ENCODE peak calls at places on chromosomes 5 and 9, in seven cellular contexts. T is right atrium auricular region, C is colonic mucosa, G is cardiac muscle cell, E is heart right ventricle, M is pancreas, F is lower lobe of right lung. V is an unnamed sample.

GRCh38 chr5:142015781-142016533 is 3.1 kb upstream of the GNPDA1 start:
- DNase-seq in T (no peak), C (peak; percentile 33), G (peak; percentile 17), E (no peak), M (no peak), F (no peak), V (no peak)

GRCh38 chr9:37449877-37450632 is 15.2 kb downstream of the ZBTB5 start:
- DNase-seq in T (no peak), C (no peak), G (no peak), E (no peak), M (no peak), F (no peak), V (peak; percentile 14)

GRCh38 chr9:37421914-37422288 is 595 bp upstream of the GRHPR start:
- DNase-seq in T (no peak), C (no peak), G (no peak), E (no peak), M (no peak), F (peak; percentile 71), V (peak; percentile 92)

GRCh38 chr5:71887680-71888079 is 168.6 kb downstream of the CARTPT start:
- DNase-seq in T (no peak), C (no peak), G (peak; percentile 90), E (no peak), M (no peak), F (no peak), V (no peak)

GRCh38 chr5:1320436-1321344 is 24.2 kb downstream of the CLPTM1L start:
- DNase-seq in T (no peak), C (no peak), G (no peak), E (no peak), M (peak; percentile 8), F (no peak), V (no peak)

GRCh38 chr9:126119731-126120130 is 206.9 kb upstream of the MVB12B start:
- DNase-seq in T (no peak), C (no peak), G (no peak), E (no peak), M (no peak), F (no peak), V (no peak)

GRCh38 chr5:178674334-178674733 is 47.5 kb upstream of the CLK4 start:
- DNase-seq in T (no peak), C (no peak), G (peak; percentile 8), E (no peak), M (no peak), F (no peak), V (no peak)

GRCh38 chr9:137314561-137315560 is 12.8 kb upstream of the NRARP start:
- DNase-seq in T (no peak), C (no peak), G (no peak), E (peak; percentile 34), M (peak; percentile 46), F (no peak), V (peak; percentile 57)

GRCh38 chr5:103703617-103704016 is 141.0 kb upstream of the NUDT12 start:
- DNase-seq in T (no peak), C (no peak), G (no peak), E (no peak), M (no peak), F (no peak), V (no peak)

GRCh38 chr9:83511051-83511450 is 27.1 kb downstream of the FRMD3 start:
- DNase-seq in T (no peak), C (no peak), G (peak; percentile 17), E (no peak), M (no peak), F (no peak), V (no peak)

GRCh38 chr5:135822286-135822685 is 12.2 kb upstream of the SLC25A48 start:
- DNase-seq in T (no peak), C (no peak), G (no peak), E (no peak), M (no peak), F (no peak), V (no peak)

GRCh38 chr9:109735796-109736195 is 44.2 kb upstream of the PALM2AKAP2 start:
- DNase-seq in T (no peak), C (no peak), G (peak; percentile 60), E (no peak), M (no peak), F (no peak), V (no peak)

GRCh38 chr5:169225830-169226356 is 75.0 kb downstream of the SLIT3 start:
- DNase-seq in T (no peak), C (no peak), G (no peak), E (no peak), M (no peak), F (no peak), V (no peak)

GRCh38 chr5:178439411-178440162 is 150.6 kb downstream of the COL23A1 start:
- DNase-seq in T (no peak), C (no peak), G (no peak), E (no peak), M (no peak), F (no peak), V (no peak)

GRCh38 chr5:141003026-141003425 is 36.8 kb downstream of the PCDHAC2 start:
- DNase-seq in T (no peak), C (no peak), G (no peak), E (no peak), M (no peak), F (no peak), V (no peak)

GRCh38 chr5:2015116-2015848 is 132.6 kb upstream of the IRX4 start:
- DNase-seq in T (no peak), C (no peak), G (no peak), E (no peak), M (no peak), F (no peak), V (no peak)

GRCh38 chr5:94849324-94849723 is 230.9 kb downstream of the SLF1 start:
- DNase-seq in T (no peak), C (no peak), G (no peak), E (no peak), M (no peak), F (no peak), V (no peak)

GRCh38 chr5:126390056-126390455 is 33.2 kb upstream of the GRAMD2B start:
- DNase-seq in T (no peak), C (no peak), G (no peak), E (no peak), M (no peak), F (no peak), V (no peak)

GRCh38 chr5:142734904-142735190 is 35.3 kb upstream of the ARHGAP26 start:
- DNase-seq in T (no peak), C (no peak), G (no peak), E (no peak), M (no peak), F (no peak), V (no peak)

GRCh38 chr9:35516481-35516880 is 26.6 kb downstream of the RUSC2 start:
- DNase-seq in T (no peak), C (no peak), G (peak; percentile 75), E (no peak), M (no peak), F (no peak), V (no peak)

GRCh38 chr5:6765612-6766525 is 52.6 kb downstream of the TENT4A start:
- DNase-seq in T (peak; percentile 71), C (peak; percentile 89), G (peak; percentile 83), E (peak; percentile 71), M (peak; percentile 77), F (peak; percentile 83), V (peak; percentile 60)

GRCh38 chr9:137456864-137457405 is 2.2 kb downstream of the NSMF start:
- DNase-seq in T (no peak), C (no peak), G (no peak), E (no peak), M (no peak), F (peak; percentile 40), V (peak; percentile 45)

GRCh38 chr5:65791721-65792698 is 70.0 kb downstream of the NLN start:
- DNase-seq in T (no peak), C (no peak), G (no peak), E (no peak), M (no peak), F (no peak), V (no peak)

GRCh38 chr9:87097238-87097637 is 149.9 kb upstream of the GAS1 start:
- DNase-seq in T (no peak), C (no peak), G (no peak), E (no peak), M (no peak), F (no peak), V (no peak)

GRCh38 chr5:123092696-123093095 is 3.7 kb downstream of the PRDM6 start:
- DNase-seq in T (no peak), C (no peak), G (no peak), E (no peak), M (no peak), F (no peak), V (no peak)

GRCh38 chr9:127524373-127524772 is 73.1 kb downstream of the LRSAM1 start:
- DNase-seq in T (no peak), C (no peak), G (peak; percentile 61), E (no peak), M (no peak), F (no peak), V (no peak)

GRCh38 chr5:92641031-92641962 is 939.7 kb downstream of the NR2F1-AS1 start:
- DNase-seq in T (no peak), C (peak; percentile 28), G (peak; percentile 80), E (no peak), M (peak; percentile 37), F (no peak), V (peak; percentile 65)

GRCh38 chr5:132877466-132877865 is 4.0 kb downstream of the LEAP2 start:
- DNase-seq in T (no peak), C (no peak), G (no peak), E (no peak), M (no peak), F (no peak), V (no peak)

GRCh38 chr9:37994639-37995347 is 74.2 kb downstream of the SHB start:
- DNase-seq in T (peak; percentile 89), C (peak; percentile 53), G (peak; percentile 61), E (peak; percentile 75), M (peak; percentile 50), F (peak; percentile 90), V (peak; percentile 69)

GRCh38 chr9:32518276-32518675 is 7.7 kb downstream of the RIGI start:
- DNase-seq in T (no peak), C (no peak), G (no peak), E (no peak), M (no peak), F (no peak), V (no peak)
- H3K9me3 ChIP-seq in T (no peaks in the 10 kb centered on the region), C (no peaks in the 10 kb centered on the region), G (no peaks in the 10 kb centered on the region), E (no peaks in the 10 kb centered on the region), M (no peaks in the 10 kb centered on the region), F (no peaks in the 10 kb centered on the region), V (no peaks in the 10 kb centered on the region)

GRCh38 chr9:33535541-33535940 is 11.5 kb downstream of the ANKRD18B start:
- DNase-seq in T (no peak), C (no peak), G (no peak), E (no peak), M (no peak), F (no peak), V (no peak)
- TF ChIP-seq CTCF in T (no peak), C (no peak), G (no peak), E (no peak), M (no peak), F (no peak), V (no peak)

GRCh38 chr5:95938766-95939165 is 22.9 kb downstream of the ELL2 start:
- DNase-seq in T (no peak), C (no peak), G (no peak), E (no peak), M (no peak), F (no peak), V (no peak)
- H3K36me3 ChIP-seq in T (peaks cover 8% of the 10 kb centered on the region), C (no peaks in the 10 kb centered on the region), G (no peaks in the 10 kb centered on the region), E (no peaks in the 10 kb centered on the region), M (no peaks in the 10 kb centered on the region), F (no peaks in the 10 kb centered on the region), V (peaks cover 21% of the 10 kb centered on the region)

DNA sequence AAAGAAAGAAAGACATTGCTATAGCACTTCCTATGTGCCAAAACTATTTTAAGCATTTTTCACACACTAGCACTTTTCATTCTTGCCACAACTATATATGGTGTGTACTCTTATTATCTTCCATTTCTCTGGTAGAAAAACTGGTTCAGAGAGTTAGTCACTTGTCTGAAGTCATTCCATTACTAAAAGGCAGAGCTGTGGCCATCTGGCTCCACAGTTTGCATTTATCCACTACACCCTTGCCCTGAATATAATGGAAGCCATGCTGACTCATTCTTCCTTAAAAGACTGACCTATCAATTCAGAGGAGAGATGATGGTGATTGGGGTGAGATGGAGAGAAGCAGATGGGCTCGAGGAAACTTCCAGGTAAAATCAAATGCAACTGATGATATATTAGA is 310.4 kb upstream of the CTNND2 start:
- DNase-seq in T (no peak), C (no peak), G (no peak), E (no peak), M (no peak), F (no peak), V (no peak)
- H3K9me3 ChIP-seq in T (no peaks in the 10 kb centered on the region), C (no peaks in the 10 kb centered on the region), G (no peaks in the 10 kb centered on the region), E (no peaks in the 10 kb centered on the region), M (no peaks in the 10 kb centered on the region), F (peaks cover 14% of the 10 kb centered on the region), V (no peaks in the 10 kb centered on the region)

V was measured in right lobe of liver.